ENCODE peak calls at places on chromosomes 3 and 15, in eight cellular contexts. One of them, this sample, is unnamed.

GRCh38 chr15:52483712-52484111 is 45.0 kb downstream of the MYO5A start:
- DNase-seq in neural progenitor cell: no peak
- DNase-seq in CD8-positive, alpha-beta T cell: no peak
- DNase-seq in uterus: no peak
- DNase-seq in adrenal gland: peak
- DNase-seq in fibroblast of the aortic adventitia: peak
- DNase-seq in astrocyte of the spinal cord: peak
- DNase-seq in PC-3: peak
- DNase-seq in this sample: peak

GRCh38 chr3:12178091-12178820 is 19.5 kb upstream of the TIMP4 start:
- DNase-seq in CD8-positive, alpha-beta T cell: no peak
- DNase-seq in PC-3: peak
- DNase-seq in uterus: peak
- DNase-seq in astrocyte of the spinal cord: peak
- DNase-seq in fibroblast of the aortic adventitia: peak
- DNase-seq in adrenal gland: peak
- DNase-seq in neural progenitor cell: no peak
- DNase-seq in this sample: no peak

GRCh38 chr3:66353530-66353929 is 132.7 kb downstream of the SLC25A26 start:
- DNase-seq in neural progenitor cell: no peak
- DNase-seq in PC-3: no peak
- DNase-seq in CD8-positive, alpha-beta T cell: no peak
- DNase-seq in uterus: no peak
- DNase-seq in adrenal gland: no peak
- DNase-seq in astrocyte of the spinal cord: peak
- DNase-seq in fibroblast of the aortic adventitia: peak
- DNase-seq in this sample: no peak

GRCh38 chr15:86235667-86236066 is 156.0 kb downstream of the AGBL1 start:
- DNase-seq in CD8-positive, alpha-beta T cell: no peak
- DNase-seq in astrocyte of the spinal cord: no peak
- DNase-seq in PC-3: no peak
- DNase-seq in uterus: no peak
- DNase-seq in neural progenitor cell: no peak
- DNase-seq in adrenal gland: no peak
- DNase-seq in fibroblast of the aortic adventitia: no peak
- DNase-seq in this sample: no peak

GRCh38 chr3:98977520-98977919 is 76.0 kb upstream of the DCBLD2 start:
- DNase-seq in neural progenitor cell: no peak
- DNase-seq in fibroblast of the aortic adventitia: peak
- DNase-seq in uterus: no peak
- DNase-seq in adrenal gland: peak
- DNase-seq in CD8-positive, alpha-beta T cell: no peak
- DNase-seq in PC-3: peak
- DNase-seq in astrocyte of the spinal cord: peak
- DNase-seq in this sample: peak

GRCh38 chr15:58699769-58700168 is 49.7 kb downstream of the ADAM10 start:
- DNase-seq in neural progenitor cell: no peak
- DNase-seq in fibroblast of the aortic adventitia: no peak
- DNase-seq in PC-3: no peak
- DNase-seq in uterus: no peak
- DNase-seq in CD8-positive, alpha-beta T cell: no peak
- DNase-seq in adrenal gland: no peak
- DNase-seq in astrocyte of the spinal cord: no peak
- DNase-seq in this sample: no peak

GRCh38 chr3:4687596-4687995 is 194.4 kb downstream of the ITPR1 start:
- DNase-seq in astrocyte of the spinal cord: no peak
- DNase-seq in adrenal gland: no peak
- DNase-seq in neural progenitor cell: no peak
- DNase-seq in uterus: no peak
- DNase-seq in PC-3: no peak
- DNase-seq in CD8-positive, alpha-beta T cell: no peak
- DNase-seq in fibroblast of the aortic adventitia: no peak
- DNase-seq in this sample: no peak

GRCh38 chr3:130725746-130726145 is 20.9 kb downstream of the PIK3R4 start:
- DNase-seq in uterus: no peak
- DNase-seq in CD8-positive, alpha-beta T cell: no peak
- DNase-seq in adrenal gland: no peak
- DNase-seq in fibroblast of the aortic adventitia: peak
- DNase-seq in astrocyte of the spinal cord: no peak
- DNase-seq in neural progenitor cell: no peak
- DNase-seq in PC-3: no peak
- DNase-seq in this sample: no peak

GRCh38 chr3:48966367-48966766 is 23.7 kb upstream of the P4HTM start:
- DNase-seq in adrenal gland: no peak
- DNase-seq in uterus: no peak
- DNase-seq in astrocyte of the spinal cord: no peak
- DNase-seq in neural progenitor cell: no peak
- DNase-seq in CD8-positive, alpha-beta T cell: no peak
- DNase-seq in fibroblast of the aortic adventitia: no peak
- DNase-seq in PC-3: no peak
- DNase-seq in this sample: no peak

GRCh38 chr3:138942861-138943623 is 3.9 kb downstream of the FOXL2 start:
- DNase-seq in adrenal gland: no peak
- DNase-seq in uterus: no peak
- DNase-seq in fibroblast of the aortic adventitia: no peak
- DNase-seq in neural progenitor cell: peak
- DNase-seq in PC-3: no peak
- DNase-seq in astrocyte of the spinal cord: no peak
- DNase-seq in CD8-positive, alpha-beta T cell: no peak
- DNase-seq in this sample: no peak

GRCh38 chr15:66524801-66525200 is 19.7 kb downstream of the ZWILCH start:
- DNase-seq in neural progenitor cell: no peak
- DNase-seq in fibroblast of the aortic adventitia: no peak
- DNase-seq in CD8-positive, alpha-beta T cell: no peak
- DNase-seq in uterus: no peak
- DNase-seq in astrocyte of the spinal cord: no peak
- DNase-seq in adrenal gland: no peak
- DNase-seq in PC-3: no peak
- DNase-seq in this sample: no peak

GRCh38 chr3:12351145-12351544 is 62.3 kb downstream of the PPARG start:
- DNase-seq in uterus: no peak
- DNase-seq in adrenal gland: peak
- DNase-seq in astrocyte of the spinal cord: no peak
- DNase-seq in CD8-positive, alpha-beta T cell: no peak
- DNase-seq in PC-3: no peak
- DNase-seq in neural progenitor cell: no peak
- DNase-seq in fibroblast of the aortic adventitia: peak
- DNase-seq in this sample: no peak

GRCh38 chr3:197029511-197030167 is at the start of gene MELTF:
- DNase-seq in neural progenitor cell: peak
- DNase-seq in astrocyte of the spinal cord: peak
- DNase-seq in adrenal gland: peak
- DNase-seq in uterus: peak
- DNase-seq in PC-3: peak
- DNase-seq in fibroblast of the aortic adventitia: peak
- DNase-seq in CD8-positive, alpha-beta T cell: peak
- DNase-seq in this sample: peak
- TF ChIP-seq CTCF in neural progenitor cell: peak
- TF ChIP-seq CTCF in astrocyte of the spinal cord: peak
- TF ChIP-seq CTCF in adrenal gland: peak
- TF ChIP-seq CTCF in uterus: peak
- TF ChIP-seq CTCF in PC-3: peak
- TF ChIP-seq CTCF in fibroblast of the aortic adventitia: peak
- TF ChIP-seq CTCF in CD8-positive, alpha-beta T cell: peak
- TF ChIP-seq CTCF in this sample: peak

GRCh38 chr3:54020436-54020835 is 101.9 kb upstream of the CACNA2D3 start:
- DNase-seq in CD8-positive, alpha-beta T cell: no peak
- DNase-seq in fibroblast of the aortic adventitia: no peak
- DNase-seq in PC-3: no peak
- DNase-seq in astrocyte of the spinal cord: no peak
- DNase-seq in uterus: no peak
- DNase-seq in adrenal gland: no peak
- DNase-seq in neural progenitor cell: no peak
- DNase-seq in this sample: no peak
- H3K4me3 ChIP-seq in CD8-positive, alpha-beta T cell: no peak
- H3K4me3 ChIP-seq in fibroblast of the aortic adventitia: no peak
- H3K4me3 ChIP-seq in PC-3: no peak
- H3K4me3 ChIP-seq in astrocyte of the spinal cord: no peak
- H3K4me3 ChIP-seq in uterus: no peak
- H3K4me3 ChIP-seq in adrenal gland: no peak
- H3K4me3 ChIP-seq in neural progenitor cell: no peak
- H3K4me3 ChIP-seq in this sample: no peak

GRCh38 chr3:169137943-169138342 is 525.6 kb downstream of the MECOM start:
- DNase-seq in fibroblast of the aortic adventitia: peak
- DNase-seq in adrenal gland: no peak
- DNase-seq in PC-3: no peak
- DNase-seq in uterus: no peak
- DNase-seq in astrocyte of the spinal cord: no peak
- DNase-seq in CD8-positive, alpha-beta T cell: no peak
- DNase-seq in neural progenitor cell: no peak
- DNase-seq in this sample: no peak

GRCh38 chr3:169131695-169132464 is 531.6 kb downstream of the MECOM start:
- DNase-seq in fibroblast of the aortic adventitia: no peak
- DNase-seq in neural progenitor cell: no peak
- DNase-seq in uterus: no peak
- DNase-seq in CD8-positive, alpha-beta T cell: no peak
- DNase-seq in astrocyte of the spinal cord: no peak
- DNase-seq in PC-3: no peak
- DNase-seq in adrenal gland: no peak
- DNase-seq in this sample: no peak

GRCh38 chr3:169134194-169134593 is 529.3 kb downstream of the MECOM start:
- DNase-seq in CD8-positive, alpha-beta T cell: no peak
- DNase-seq in astrocyte of the spinal cord: no peak
- DNase-seq in PC-3: peak
- DNase-seq in uterus: no peak
- DNase-seq in adrenal gland: no peak
- DNase-seq in neural progenitor cell: no peak
- DNase-seq in fibroblast of the aortic adventitia: no peak
- DNase-seq in this sample: no peak

GRCh38 chr3:169137076-169137475 is 526.4 kb downstream of the MECOM start:
- DNase-seq in neural progenitor cell: no peak
- DNase-seq in adrenal gland: no peak
- DNase-seq in fibroblast of the aortic adventitia: no peak
- DNase-seq in PC-3: no peak
- DNase-seq in astrocyte of the spinal cord: no peak
- DNase-seq in uterus: no peak
- DNase-seq in CD8-positive, alpha-beta T cell: no peak
- DNase-seq in this sample: no peak

GRCh38 chr3:169133178-169134161 is 530.0 kb downstream of the MECOM start:
- DNase-seq in uterus: no peak
- DNase-seq in adrenal gland: no peak
- DNase-seq in astrocyte of the spinal cord: peak
- DNase-seq in CD8-positive, alpha-beta T cell: no peak
- DNase-seq in PC-3: peak
- DNase-seq in neural progenitor cell: no peak
- DNase-seq in fibroblast of the aortic adventitia: peak
- DNase-seq in this sample: no peak
- TF ChIP-seq CTCF in uterus: no peak
- TF ChIP-seq CTCF in adrenal gland: peak
- TF ChIP-seq CTCF in astrocyte of the spinal cord: peak
- TF ChIP-seq CTCF in CD8-positive, alpha-beta T cell: no peak
- TF ChIP-seq CTCF in PC-3: peak
- TF ChIP-seq CTCF in neural progenitor cell: peak
- TF ChIP-seq CTCF in fibroblast of the aortic adventitia: peak
- TF ChIP-seq CTCF in this sample: peak

GRCh38 chr3:150602426-150603089 is 563 bp upstream of the SELENOT start:
- DNase-seq in CD8-positive, alpha-beta T cell: no peak
- DNase-seq in PC-3: no peak
- DNase-seq in astrocyte of the spinal cord: no peak
- DNase-seq in neural progenitor cell: no peak
- DNase-seq in uterus: no peak
- DNase-seq in adrenal gland: no peak
- DNase-seq in fibroblast of the aortic adventitia: no peak
- DNase-seq in this sample: peak
- H3K4me3 ChIP-seq in CD8-positive, alpha-beta T cell: peak
- H3K4me3 ChIP-seq in PC-3: peak
- H3K4me3 ChIP-seq in astrocyte of the spinal cord: peak
- H3K4me3 ChIP-seq in neural progenitor cell: peak
- H3K4me3 ChIP-seq in uterus: peak
- H3K4me3 ChIP-seq in adrenal gland: peak
- H3K4me3 ChIP-seq in fibroblast of the aortic adventitia: peak
- H3K4me3 ChIP-seq in this sample: peak

GRCh38 chr3:195774917-195775316 is 36.8 kb downstream of the MUC4 start:
- DNase-seq in fibroblast of the aortic adventitia: peak
- DNase-seq in PC-3: peak
- DNase-seq in CD8-positive, alpha-beta T cell: no peak
- DNase-seq in neural progenitor cell: peak
- DNase-seq in uterus: peak
- DNase-seq in adrenal gland: peak
- DNase-seq in astrocyte of the spinal cord: peak
- DNase-seq in this sample: peak
- TF ChIP-seq CTCF in fibroblast of the aortic adventitia: peak
- TF ChIP-seq CTCF in PC-3: peak
- TF ChIP-seq CTCF in CD8-positive, alpha-beta T cell: no peak
- TF ChIP-seq CTCF in neural progenitor cell: peak
- TF ChIP-seq CTCF in uterus: peak
- TF ChIP-seq CTCF in adrenal gland: peak
- TF ChIP-seq CTCF in astrocyte of the spinal cord: peak
- TF ChIP-seq CTCF in this sample: peak

DNA sequence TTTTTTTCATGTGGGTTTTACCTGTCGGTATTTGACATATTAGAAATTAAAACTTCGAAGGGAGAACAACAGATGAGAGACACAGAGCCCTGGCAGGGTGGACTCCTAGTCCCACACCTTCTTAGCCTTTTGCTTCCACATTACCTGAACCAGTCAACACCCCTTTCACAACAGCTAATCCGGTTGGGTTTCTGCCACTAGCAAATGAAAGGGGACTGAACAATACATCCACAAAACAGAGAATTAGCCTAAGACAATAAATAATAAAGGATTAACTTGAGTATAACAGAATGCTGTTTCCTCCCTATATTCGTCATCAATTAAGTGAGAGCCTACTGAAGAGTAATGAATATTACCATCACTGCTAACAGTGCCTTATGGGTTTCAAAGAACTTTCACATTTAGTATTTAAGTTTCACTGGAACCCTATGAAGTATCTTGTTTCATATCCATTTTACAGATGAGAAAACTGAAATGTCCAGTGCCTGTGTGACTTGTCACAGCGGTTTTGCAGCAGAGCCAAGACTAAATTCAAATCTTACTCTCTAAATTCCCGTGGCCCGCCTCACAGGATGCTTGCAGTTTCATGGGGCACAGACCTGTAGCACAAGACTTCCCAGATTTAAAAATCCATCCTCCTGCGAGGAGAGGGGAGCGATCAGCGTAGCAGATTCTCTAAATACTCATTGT is 1.0 kb upstream of the RAB8B start:
- DNase-seq in adrenal gland: no peak
- DNase-seq in PC-3: no peak
- DNase-seq in neural progenitor cell: peak
- DNase-seq in astrocyte of the spinal cord: peak
- DNase-seq in CD8-positive, alpha-beta T cell: no peak
- DNase-seq in uterus: peak
- DNase-seq in fibroblast of the aortic adventitia: peak
- DNase-seq in this sample: no peak
- H3K4me3 ChIP-seq in adrenal gland: peak
- H3K4me3 ChIP-seq in PC-3: peak
- H3K4me3 ChIP-seq in neural progenitor cell: peak
- H3K4me3 ChIP-seq in astrocyte of the spinal cord: peak
- H3K4me3 ChIP-seq in CD8-positive, alpha-beta T cell: peak
- H3K4me3 ChIP-seq in uterus: peak
- H3K4me3 ChIP-seq in fibroblast of the aortic adventitia: peak
- H3K4me3 ChIP-seq in this sample: peak

DNA sequence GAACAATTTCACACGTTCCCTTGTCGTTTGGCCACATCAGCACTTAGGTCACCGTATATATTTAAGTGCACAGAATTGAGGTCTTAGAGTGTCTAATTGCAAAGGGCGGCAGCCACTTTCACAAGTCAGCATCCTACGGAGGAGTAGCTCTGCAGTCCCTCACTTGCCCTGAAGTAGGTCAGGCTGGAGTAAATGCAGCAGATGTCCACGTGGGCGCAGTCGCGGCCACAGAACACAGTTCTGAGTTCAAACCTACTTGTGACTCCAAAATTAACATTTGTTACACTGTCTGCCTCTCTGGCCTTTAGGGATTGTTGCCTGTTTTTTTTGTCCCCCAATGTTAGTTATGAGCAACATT is 85.8 kb downstream of the PDCD6IP start:
- DNase-seq in CD8-positive, alpha-beta T cell: no peak
- DNase-seq in PC-3: peak
- DNase-seq in uterus: peak
- DNase-seq in adrenal gland: no peak
- DNase-seq in astrocyte of the spinal cord: peak
- DNase-seq in neural progenitor cell: peak
- DNase-seq in fibroblast of the aortic adventitia: peak
- DNase-seq in this sample: peak
- TF ChIP-seq CTCF in CD8-positive, alpha-beta T cell: no peak
- TF ChIP-seq CTCF in PC-3: peak
- TF ChIP-seq CTCF in uterus: peak
- TF ChIP-seq CTCF in adrenal gland: peak
- TF ChIP-seq CTCF in astrocyte of the spinal cord: peak
- TF ChIP-seq CTCF in neural progenitor cell: no peak
- TF ChIP-seq CTCF in fibroblast of the aortic adventitia: peak
- TF ChIP-seq CTCF in this sample: peak